ENCODE peak calls at places on chromosomes 11 and 22, in five cellular contexts. One of them, this sample, is unnamed.

GRCh38 chr11:122601131-122602125 is 54.1 kb upstream of the UBASH3B start:
- DNase-seq in activated naive CD8-positive, alpha-beta T cell treated with anti-CD3 and anti-CD28 coated beads, Interleukin-2, amount 50 U/mL, for 24 hours: no peak
- DNase-seq in NCI-H510A treated with DMSO at 0.1 percent for 48 hours: no peak
- DNase-seq in astrocyte: peak; percentile 80
- DNase-seq in adrenal gland: peak; percentile 65
- DNase-seq in this sample: peak; percentile 69

GRCh38 chr22:26564181-26564580 is 25.8 kb downstream of the TPST2 start:
- DNase-seq in activated naive CD8-positive, alpha-beta T cell treated with anti-CD3 and anti-CD28 coated beads, Interleukin-2, amount 50 U/mL, for 24 hours: no peak
- DNase-seq in NCI-H510A treated with DMSO at 0.1 percent for 48 hours: no peak
- DNase-seq in astrocyte: no peak
- DNase-seq in adrenal gland: no peak
- DNase-seq in this sample: no peak

GRCh38 chr11:74838188-74838587 is 89.5 kb downstream of the RNF169 start:
- DNase-seq in activated naive CD8-positive, alpha-beta T cell treated with anti-CD3 and anti-CD28 coated beads, Interleukin-2, amount 50 U/mL, for 24 hours: no peak
- DNase-seq in NCI-H510A treated with DMSO at 0.1 percent for 48 hours: no peak
- DNase-seq in astrocyte: peak; percentile 73
- DNase-seq in adrenal gland: no peak
- DNase-seq in this sample: peak; percentile 23

GRCh38 chr11:108787105-108787504 is 122.2 kb downstream of the DDX10 start:
- DNase-seq in activated naive CD8-positive, alpha-beta T cell treated with anti-CD3 and anti-CD28 coated beads, Interleukin-2, amount 50 U/mL, for 24 hours: no peak
- DNase-seq in NCI-H510A treated with DMSO at 0.1 percent for 48 hours: no peak
- DNase-seq in astrocyte: no peak
- DNase-seq in adrenal gland: no peak
- DNase-seq in this sample: no peak

GRCh38 chr11:132746305-132746704 is 786.0 kb downstream of the OPCML start:
- DNase-seq in activated naive CD8-positive, alpha-beta T cell treated with anti-CD3 and anti-CD28 coated beads, Interleukin-2, amount 50 U/mL, for 24 hours: no peak
- DNase-seq in NCI-H510A treated with DMSO at 0.1 percent for 48 hours: no peak
- DNase-seq in astrocyte: no peak
- DNase-seq in adrenal gland: no peak
- DNase-seq in this sample: no peak

GRCh38 chr11:94832604-94833238 is 64.6 kb downstream of the AMOTL1 start:
- DNase-seq in activated naive CD8-positive, alpha-beta T cell treated with anti-CD3 and anti-CD28 coated beads, Interleukin-2, amount 50 U/mL, for 24 hours: no peak
- DNase-seq in NCI-H510A treated with DMSO at 0.1 percent for 48 hours: peak; percentile 4
- DNase-seq in astrocyte: no peak
- DNase-seq in adrenal gland: no peak
- DNase-seq in this sample: no peak

GRCh38 chr22:35314161-35314942 is 14.7 kb downstream of the TOM1 start:
- DNase-seq in activated naive CD8-positive, alpha-beta T cell treated with anti-CD3 and anti-CD28 coated beads, Interleukin-2, amount 50 U/mL, for 24 hours: no peak
- DNase-seq in NCI-H510A treated with DMSO at 0.1 percent for 48 hours: peak; percentile 37
- DNase-seq in astrocyte: no peak
- DNase-seq in adrenal gland: no peak
- DNase-seq in this sample: no peak

GRCh38 chr11:1005913-1006312 is 30.6 kb downstream of the MUC6 start:
- DNase-seq in activated naive CD8-positive, alpha-beta T cell treated with anti-CD3 and anti-CD28 coated beads, Interleukin-2, amount 50 U/mL, for 24 hours: no peak
- DNase-seq in NCI-H510A treated with DMSO at 0.1 percent for 48 hours: peak; percentile 62
- DNase-seq in astrocyte: no peak
- DNase-seq in adrenal gland: no peak
- DNase-seq in this sample: no peak

GRCh38 chr11:120556841-120557240 is 45.3 kb downstream of the GRIK4 start:
- DNase-seq in activated naive CD8-positive, alpha-beta T cell treated with anti-CD3 and anti-CD28 coated beads, Interleukin-2, amount 50 U/mL, for 24 hours: no peak
- DNase-seq in NCI-H510A treated with DMSO at 0.1 percent for 48 hours: no peak
- DNase-seq in astrocyte: no peak
- DNase-seq in adrenal gland: peak; percentile 83
- DNase-seq in this sample: no peak

GRCh38 chr22:36726007-36726380 is 22.4 kb upstream of the CACNG2 start:
- DNase-seq in activated naive CD8-positive, alpha-beta T cell treated with anti-CD3 and anti-CD28 coated beads, Interleukin-2, amount 50 U/mL, for 24 hours: no peak
- DNase-seq in NCI-H510A treated with DMSO at 0.1 percent for 48 hours: no peak
- DNase-seq in astrocyte: no peak
- DNase-seq in adrenal gland: no peak
- DNase-seq in this sample: no peak

GRCh38 chr22:36160499-36160942 is at the start of gene APOL3:
- DNase-seq in activated naive CD8-positive, alpha-beta T cell treated with anti-CD3 and anti-CD28 coated beads, Interleukin-2, amount 50 U/mL, for 24 hours: peak; percentile 44
- DNase-seq in NCI-H510A treated with DMSO at 0.1 percent for 48 hours: no peak
- DNase-seq in astrocyte: peak; percentile 29
- DNase-seq in adrenal gland: peak; percentile 71
- DNase-seq in this sample: peak; percentile 47

GRCh38 chr22:38490915-38491314 is 15.2 kb downstream of the DDX17 start:
- DNase-seq in activated naive CD8-positive, alpha-beta T cell treated with anti-CD3 and anti-CD28 coated beads, Interleukin-2, amount 50 U/mL, for 24 hours: no peak
- DNase-seq in NCI-H510A treated with DMSO at 0.1 percent for 48 hours: no peak
- DNase-seq in astrocyte: peak; percentile 42
- DNase-seq in adrenal gland: peak; percentile 59
- DNase-seq in this sample: peak; percentile 79

GRCh38 chr11:118870396-118871343 is 13.0 kb upstream of the CXCR5 start:
- DNase-seq in activated naive CD8-positive, alpha-beta T cell treated with anti-CD3 and anti-CD28 coated beads, Interleukin-2, amount 50 U/mL, for 24 hours: no peak
- DNase-seq in NCI-H510A treated with DMSO at 0.1 percent for 48 hours: peak; percentile 44
- DNase-seq in astrocyte: no peak
- DNase-seq in adrenal gland: peak; percentile 67
- DNase-seq in this sample: peak; percentile 13

GRCh38 chr22:17117890-17118289 is 3.3 kb downstream of the TMEM121B start:
- DNase-seq in activated naive CD8-positive, alpha-beta T cell treated with anti-CD3 and anti-CD28 coated beads, Interleukin-2, amount 50 U/mL, for 24 hours: no peak
- DNase-seq in NCI-H510A treated with DMSO at 0.1 percent for 48 hours: no peak
- DNase-seq in astrocyte: no peak
- DNase-seq in adrenal gland: no peak
- DNase-seq in this sample: no peak

GRCh38 chr22:46972901-46973831 is 210.7 kb downstream of the TBC1D22A start:
- DNase-seq in activated naive CD8-positive, alpha-beta T cell treated with anti-CD3 and anti-CD28 coated beads, Interleukin-2, amount 50 U/mL, for 24 hours: no peak
- DNase-seq in NCI-H510A treated with DMSO at 0.1 percent for 48 hours: no peak
- DNase-seq in astrocyte: no peak
- DNase-seq in adrenal gland: no peak
- DNase-seq in this sample: no peak

GRCh38 chr22:38967451-38968450 is 10.3 kb downstream of the APOBEC3A start:
- DNase-seq in activated naive CD8-positive, alpha-beta T cell treated with anti-CD3 and anti-CD28 coated beads, Interleukin-2, amount 50 U/mL, for 24 hours: no peak
- DNase-seq in NCI-H510A treated with DMSO at 0.1 percent for 48 hours: no peak
- DNase-seq in astrocyte: no peak
- DNase-seq in adrenal gland: no peak
- DNase-seq in this sample: no peak

GRCh38 chr22:36913431-36914382 is at the start of gene CSF2RB:
- DNase-seq in activated naive CD8-positive, alpha-beta T cell treated with anti-CD3 and anti-CD28 coated beads, Interleukin-2, amount 50 U/mL, for 24 hours: peak; percentile 12
- DNase-seq in NCI-H510A treated with DMSO at 0.1 percent for 48 hours: no peak
- DNase-seq in astrocyte: no peak
- DNase-seq in adrenal gland: peak; percentile 53
- DNase-seq in this sample: no peak

GRCh38 chr11:2689551-2690260 is 10.1 kb downstream of the KCNQ1OT1 start:
- DNase-seq in activated naive CD8-positive, alpha-beta T cell treated with anti-CD3 and anti-CD28 coated beads, Interleukin-2, amount 50 U/mL, for 24 hours: no peak
- DNase-seq in NCI-H510A treated with DMSO at 0.1 percent for 48 hours: no peak
- DNase-seq in astrocyte: no peak
- DNase-seq in adrenal gland: peak; percentile 19
- DNase-seq in this sample: no peak

GRCh38 chr11:46528445-46529085 is 65.3 kb downstream of the AMBRA1 start:
- DNase-seq in activated naive CD8-positive, alpha-beta T cell treated with anti-CD3 and anti-CD28 coated beads, Interleukin-2, amount 50 U/mL, for 24 hours: no peak
- DNase-seq in NCI-H510A treated with DMSO at 0.1 percent for 48 hours: no peak
- DNase-seq in astrocyte: no peak
- DNase-seq in adrenal gland: no peak
- DNase-seq in this sample: no peak

GRCh38 chr22:37021041-37021440 is 1.5 kb downstream of the MPST start:
- DNase-seq in activated naive CD8-positive, alpha-beta T cell treated with anti-CD3 and anti-CD28 coated beads, Interleukin-2, amount 50 U/mL, for 24 hours: no peak
- DNase-seq in NCI-H510A treated with DMSO at 0.1 percent for 48 hours: no peak
- DNase-seq in astrocyte: no peak
- DNase-seq in adrenal gland: no peak
- DNase-seq in this sample: no peak